ENCODE peak calls at places on chromosomes 7 and 10, in nine cellular contexts. One of them, this sample, is unnamed.

GRCh38 chr10:59971915-59972314 is 65.6 kb upstream of the CCDC6 start:
- DNase-seq in amniotic stem cell: no peak
- DNase-seq in CD4-positive, alpha-beta T cell: no peak
- DNase-seq in PC-9: peak
- DNase-seq in activated naive CD8-positive, alpha-beta T cell treated with anti-CD3 and anti-CD28 coated beads, Interleukin-2, amount 50 U/mL, for 24 hours: no peak
- DNase-seq in G401: no peak
- DNase-seq in left lung: no peak
- DNase-seq in left cardiac atrium: no peak
- DNase-seq in kidney: no peak
- DNase-seq in this sample: no peak

GRCh38 chr10:84329094-84329611 is 764 bp downstream of the CCSER2 start:
- DNase-seq in amniotic stem cell: no peak
- DNase-seq in CD4-positive, alpha-beta T cell: peak
- DNase-seq in PC-9: peak
- DNase-seq in activated naive CD8-positive, alpha-beta T cell treated with anti-CD3 and anti-CD28 coated beads, Interleukin-2, amount 50 U/mL, for 24 hours: peak
- DNase-seq in G401: peak
- DNase-seq in left lung: no peak
- DNase-seq in left cardiac atrium: peak
- DNase-seq in kidney: no peak
- DNase-seq in this sample: no peak

GRCh38 chr10:106609867-106610266 is 554.6 kb downstream of the SORCS1 start:
- DNase-seq in amniotic stem cell: no peak
- DNase-seq in CD4-positive, alpha-beta T cell: no peak
- DNase-seq in PC-9: no peak
- DNase-seq in activated naive CD8-positive, alpha-beta T cell treated with anti-CD3 and anti-CD28 coated beads, Interleukin-2, amount 50 U/mL, for 24 hours: no peak
- DNase-seq in G401: no peak
- DNase-seq in left lung: no peak
- DNase-seq in left cardiac atrium: no peak
- DNase-seq in kidney: no peak
- DNase-seq in this sample: no peak

GRCh38 chr10:64344211-64344610 is 823.0 kb downstream of the REEP3 start:
- DNase-seq in amniotic stem cell: no peak
- DNase-seq in CD4-positive, alpha-beta T cell: no peak
- DNase-seq in PC-9: no peak
- DNase-seq in activated naive CD8-positive, alpha-beta T cell treated with anti-CD3 and anti-CD28 coated beads, Interleukin-2, amount 50 U/mL, for 24 hours: no peak
- DNase-seq in G401: no peak
- DNase-seq in left lung: no peak
- DNase-seq in left cardiac atrium: no peak
- DNase-seq in kidney: no peak
- DNase-seq in this sample: no peak

GRCh38 chr10:78491812-78492211 is 458.1 kb downstream of the RPS24 start:
- DNase-seq in amniotic stem cell: no peak
- DNase-seq in CD4-positive, alpha-beta T cell: no peak
- DNase-seq in PC-9: no peak
- DNase-seq in activated naive CD8-positive, alpha-beta T cell treated with anti-CD3 and anti-CD28 coated beads, Interleukin-2, amount 50 U/mL, for 24 hours: no peak
- DNase-seq in G401: no peak
- DNase-seq in left lung: no peak
- DNase-seq in left cardiac atrium: no peak
- DNase-seq in kidney: no peak
- DNase-seq in this sample: no peak

GRCh38 chr7:74292757-74293576 is 3.8 kb downstream of the CLIP2 start:
- DNase-seq in amniotic stem cell: no peak
- DNase-seq in CD4-positive, alpha-beta T cell: no peak
- DNase-seq in PC-9: no peak
- DNase-seq in activated naive CD8-positive, alpha-beta T cell treated with anti-CD3 and anti-CD28 coated beads, Interleukin-2, amount 50 U/mL, for 24 hours: no peak
- DNase-seq in G401: no peak
- DNase-seq in left lung: no peak
- DNase-seq in left cardiac atrium: no peak
- DNase-seq in kidney: no peak
- DNase-seq in this sample: no peak

GRCh38 chr7:42238709-42239395 is 1.8 kb upstream of the GLI3 start:
- DNase-seq in amniotic stem cell: no peak
- DNase-seq in CD4-positive, alpha-beta T cell: no peak
- DNase-seq in PC-9: no peak
- DNase-seq in activated naive CD8-positive, alpha-beta T cell treated with anti-CD3 and anti-CD28 coated beads, Interleukin-2, amount 50 U/mL, for 24 hours: no peak
- DNase-seq in G401: no peak
- DNase-seq in left lung: no peak
- DNase-seq in left cardiac atrium: no peak
- DNase-seq in kidney: no peak
- DNase-seq in this sample: no peak

GRCh38 chr7:115851291-115851690 is 179.3 kb downstream of the TFEC start:
- DNase-seq in amniotic stem cell: peak
- DNase-seq in CD4-positive, alpha-beta T cell: no peak
- DNase-seq in PC-9: no peak
- DNase-seq in activated naive CD8-positive, alpha-beta T cell treated with anti-CD3 and anti-CD28 coated beads, Interleukin-2, amount 50 U/mL, for 24 hours: no peak
- DNase-seq in G401: peak
- DNase-seq in left lung: no peak
- DNase-seq in left cardiac atrium: no peak
- DNase-seq in kidney: no peak
- DNase-seq in this sample: no peak

GRCh38 chr10:71548494-71548846 is 151.8 kb downstream of the CDH23 start:
- DNase-seq in amniotic stem cell: no peak
- DNase-seq in CD4-positive, alpha-beta T cell: no peak
- DNase-seq in PC-9: no peak
- DNase-seq in activated naive CD8-positive, alpha-beta T cell treated with anti-CD3 and anti-CD28 coated beads, Interleukin-2, amount 50 U/mL, for 24 hours: peak
- DNase-seq in G401: peak
- DNase-seq in left lung: no peak
- DNase-seq in left cardiac atrium: no peak
- DNase-seq in kidney: no peak
- DNase-seq in this sample: no peak

GRCh38 chr10:71396714-71397339 is at the start of gene CDH23:
- DNase-seq in amniotic stem cell: no peak
- DNase-seq in CD4-positive, alpha-beta T cell: no peak
- DNase-seq in PC-9: peak
- DNase-seq in activated naive CD8-positive, alpha-beta T cell treated with anti-CD3 and anti-CD28 coated beads, Interleukin-2, amount 50 U/mL, for 24 hours: peak
- DNase-seq in G401: peak
- DNase-seq in left lung: peak
- DNase-seq in left cardiac atrium: peak
- DNase-seq in kidney: peak
- DNase-seq in this sample: no peak

GRCh38 chr7:80722596-80723141 is 84.2 kb downstream of the CD36 start:
- DNase-seq in amniotic stem cell: peak
- DNase-seq in CD4-positive, alpha-beta T cell: no peak
- DNase-seq in PC-9: peak
- DNase-seq in activated naive CD8-positive, alpha-beta T cell treated with anti-CD3 and anti-CD28 coated beads, Interleukin-2, amount 50 U/mL, for 24 hours: no peak
- DNase-seq in G401: peak
- DNase-seq in left lung: peak
- DNase-seq in left cardiac atrium: peak
- DNase-seq in kidney: no peak
- DNase-seq in this sample: peak

GRCh38 chr7:1015196-1015595 is 29.1 kb upstream of the GPR146 start:
- DNase-seq in amniotic stem cell: no peak
- DNase-seq in CD4-positive, alpha-beta T cell: no peak
- DNase-seq in PC-9: no peak
- DNase-seq in activated naive CD8-positive, alpha-beta T cell treated with anti-CD3 and anti-CD28 coated beads, Interleukin-2, amount 50 U/mL, for 24 hours: no peak
- DNase-seq in G401: peak
- DNase-seq in left lung: no peak
- DNase-seq in left cardiac atrium: no peak
- DNase-seq in kidney: no peak
- DNase-seq in this sample: no peak

GRCh38 chr10:48215148-48215982 is 59.1 kb downstream of the FRMPD2 start:
- DNase-seq in amniotic stem cell: no peak
- DNase-seq in CD4-positive, alpha-beta T cell: no peak
- DNase-seq in PC-9: peak
- DNase-seq in activated naive CD8-positive, alpha-beta T cell treated with anti-CD3 and anti-CD28 coated beads, Interleukin-2, amount 50 U/mL, for 24 hours: peak
- DNase-seq in G401: peak
- DNase-seq in left lung: no peak
- DNase-seq in left cardiac atrium: peak
- DNase-seq in kidney: no peak
- DNase-seq in this sample: no peak

GRCh38 chr10:25178411-25178810 is 3.6 kb downstream of the GPR158 start:
- DNase-seq in amniotic stem cell: no peak
- DNase-seq in CD4-positive, alpha-beta T cell: no peak
- DNase-seq in PC-9: no peak
- DNase-seq in activated naive CD8-positive, alpha-beta T cell treated with anti-CD3 and anti-CD28 coated beads, Interleukin-2, amount 50 U/mL, for 24 hours: no peak
- DNase-seq in G401: no peak
- DNase-seq in left lung: no peak
- DNase-seq in left cardiac atrium: no peak
- DNase-seq in kidney: no peak
- DNase-seq in this sample: no peak

GRCh38 chr10:130455111-130455695 is 319.0 kb downstream of the GLRX3 start:
- DNase-seq in amniotic stem cell: no peak
- DNase-seq in CD4-positive, alpha-beta T cell: no peak
- DNase-seq in PC-9: no peak
- DNase-seq in activated naive CD8-positive, alpha-beta T cell treated with anti-CD3 and anti-CD28 coated beads, Interleukin-2, amount 50 U/mL, for 24 hours: no peak
- DNase-seq in G401: no peak
- DNase-seq in left lung: no peak
- DNase-seq in left cardiac atrium: no peak
- DNase-seq in kidney: no peak
- DNase-seq in this sample: no peak

GRCh38 chr10:4982764-4983226 is 19.6 kb downstream of the AKR1C1 start:
- DNase-seq in amniotic stem cell: no peak
- DNase-seq in CD4-positive, alpha-beta T cell: no peak
- DNase-seq in PC-9: peak
- DNase-seq in activated naive CD8-positive, alpha-beta T cell treated with anti-CD3 and anti-CD28 coated beads, Interleukin-2, amount 50 U/mL, for 24 hours: no peak
- DNase-seq in G401: no peak
- DNase-seq in left lung: no peak
- DNase-seq in left cardiac atrium: peak
- DNase-seq in kidney: peak
- DNase-seq in this sample: no peak

GRCh38 chr7:66627151-66627681 is 1.5 kb upstream of the KCTD7 start:
- DNase-seq in amniotic stem cell: no peak
- DNase-seq in CD4-positive, alpha-beta T cell: no peak
- DNase-seq in PC-9: no peak
- DNase-seq in activated naive CD8-positive, alpha-beta T cell treated with anti-CD3 and anti-CD28 coated beads, Interleukin-2, amount 50 U/mL, for 24 hours: no peak
- DNase-seq in G401: no peak
- DNase-seq in left lung: no peak
- DNase-seq in left cardiac atrium: no peak
- DNase-seq in kidney: no peak
- DNase-seq in this sample: no peak

GRCh38 chr10:19817251-19818046 is 1.2 kb downstream of the PLXDC2 start:
- DNase-seq in amniotic stem cell: no peak
- DNase-seq in CD4-positive, alpha-beta T cell: no peak
- DNase-seq in PC-9: no peak
- DNase-seq in activated naive CD8-positive, alpha-beta T cell treated with anti-CD3 and anti-CD28 coated beads, Interleukin-2, amount 50 U/mL, for 24 hours: peak
- DNase-seq in G401: no peak
- DNase-seq in left lung: peak
- DNase-seq in left cardiac atrium: peak
- DNase-seq in kidney: peak
- DNase-seq in this sample: no peak

GRCh38 chr7:148987751-148988512 is 40.4 kb downstream of the PDIA4 start:
- DNase-seq in amniotic stem cell: no peak
- DNase-seq in CD4-positive, alpha-beta T cell: no peak
- DNase-seq in PC-9: peak
- DNase-seq in activated naive CD8-positive, alpha-beta T cell treated with anti-CD3 and anti-CD28 coated beads, Interleukin-2, amount 50 U/mL, for 24 hours: no peak
- DNase-seq in G401: peak
- DNase-seq in left lung: no peak
- DNase-seq in left cardiac atrium: no peak
- DNase-seq in kidney: peak
- DNase-seq in this sample: peak

GRCh38 chr10:133343557-133343956 is 3.6 kb upstream of the PRAP1 start:
- DNase-seq in amniotic stem cell: no peak
- DNase-seq in CD4-positive, alpha-beta T cell: no peak
- DNase-seq in PC-9: no peak
- DNase-seq in activated naive CD8-positive, alpha-beta T cell treated with anti-CD3 and anti-CD28 coated beads, Interleukin-2, amount 50 U/mL, for 24 hours: no peak
- DNase-seq in G401: no peak
- DNase-seq in left lung: no peak
- DNase-seq in left cardiac atrium: no peak
- DNase-seq in kidney: no peak
- DNase-seq in this sample: no peak